ENCODE peak calls at places on chromosomes 4 and X, in five cellular contexts. One of them, this sample, is unnamed.

GRCh38 chrX:124211312-124211942 is 121.0 kb upstream of the TEX13D start:
- DNase-seq in aorta: no peak
- DNase-seq in anterior cingulate cortex: no peak
- DNase-seq in left ventricle myocardium inferior: no peak
- DNase-seq in Caki2: peak; percentile 31
- DNase-seq in this sample: no peak

GRCh38 chrX:63428348-63428747 is 77.2 kb upstream of the SPIN4 start:
- DNase-seq in Caki2: no peak
- DNase-seq in aorta: no peak
- DNase-seq in anterior cingulate cortex: no peak
- DNase-seq in left ventricle myocardium inferior: no peak
- DNase-seq in this sample: no peak

GRCh38 chr4:72449705-72450104 is 119.3 kb downstream of the ADAMTS3 start:
- DNase-seq in anterior cingulate cortex: no peak
- DNase-seq in left ventricle myocardium inferior: no peak
- DNase-seq in aorta: no peak
- DNase-seq in Caki2: no peak
- DNase-seq in this sample: no peak

GRCh38 chrX:54920610-54921426 is at the start of gene TRO:
- DNase-seq in Caki2: no peak
- DNase-seq in aorta: no peak
- DNase-seq in anterior cingulate cortex: no peak
- DNase-seq in left ventricle myocardium inferior: no peak
- DNase-seq in this sample: no peak

GRCh38 chr4:49032440-49033161 is 46.5 kb downstream of the CWH43 start:
- DNase-seq in Caki2: peak; percentile 25
- DNase-seq in anterior cingulate cortex: peak; percentile 13
- DNase-seq in left ventricle myocardium inferior: no peak
- DNase-seq in aorta: no peak
- DNase-seq in this sample: no peak

GRCh38 chrX:49257846-49258748 is 6.4 kb downstream of the FOXP3 start:
- DNase-seq in aorta: no peak
- DNase-seq in Caki2: no peak
- DNase-seq in anterior cingulate cortex: no peak
- DNase-seq in left ventricle myocardium inferior: no peak
- DNase-seq in this sample: no peak

GRCh38 chr4:5710962-5711478 is at the start of gene EVC:
- DNase-seq in anterior cingulate cortex: no peak
- DNase-seq in Caki2: peak; percentile 75
- DNase-seq in aorta: peak; percentile 95
- DNase-seq in left ventricle myocardium inferior: peak; percentile 88
- DNase-seq in this sample: peak; percentile 78

GRCh38 chr4:144646523-144647094 is 653 bp downstream of the HHIP start:
- DNase-seq in left ventricle myocardium inferior: no peak
- DNase-seq in Caki2: peak; percentile 43
- DNase-seq in aorta: no peak
- DNase-seq in anterior cingulate cortex: no peak
- DNase-seq in this sample: peak; percentile 26

GRCh38 chr4:89299153-89299789 is 8.3 kb downstream of the GPRIN3 start:
- DNase-seq in anterior cingulate cortex: no peak
- DNase-seq in aorta: no peak
- DNase-seq in Caki2: peak; percentile 50
- DNase-seq in left ventricle myocardium inferior: no peak
- DNase-seq in this sample: no peak

GRCh38 chr4:1458581-1458980 is 52.3 kb upstream of the NKX1-1 start:
- DNase-seq in left ventricle myocardium inferior: no peak
- DNase-seq in Caki2: no peak
- DNase-seq in aorta: no peak
- DNase-seq in anterior cingulate cortex: no peak
- DNase-seq in this sample: no peak

GRCh38 chr4:986428-986948 is 356 bp upstream of the IDUA start:
- DNase-seq in Caki2: peak; percentile 40
- DNase-seq in anterior cingulate cortex: no peak
- DNase-seq in aorta: no peak
- DNase-seq in left ventricle myocardium inferior: no peak
- DNase-seq in this sample: no peak